ENCODE peak calls at places on chromosomes 1 and 21, in ten cellular contexts. R is heart right ventricle, Q is Calu3, P is heart left ventricle, C is fibroblast of mammary gland, W is WTC11, G is colonic mucosa, D is OCI-LY7, O is progenitor cell of endocrine pancreas, L is psoas muscle. V is an unnamed sample.

GRCh38 chr1:230867903-230868735 is at the start of gene C1orf198:
- DNase-seq in R (peak), Q (peak), P (peak), C (no peak), W (peak), G (peak), D (peak), O (peak), L (peak), V (peak)

GRCh38 chr21:31888936-31889371 is 16.1 kb downstream of the HUNK start:
- DNase-seq in R (no peak), Q (peak), P (no peak), C (no peak), W (no peak), G (no peak), D (no peak), O (no peak), L (no peak), V (no peak)

GRCh38 chr1:47333578-47333921 is at the start of gene CMPK1:
- DNase-seq in R (peak), Q (peak), P (peak), C (peak), W (peak), G (peak), D (peak), O (no peak), L (peak), V (peak)

GRCh38 chr1:156691216-156691615 is 14.0 kb upstream of the NES start:
- DNase-seq in R (no peak), Q (no peak), P (no peak), C (no peak), W (no peak), G (no peak), D (no peak), O (no peak), L (no peak), V (no peak)

GRCh38 chr1:10754571-10755329 is 41.7 kb downstream of the CASZ1 start:
- DNase-seq in R (no peak), Q (no peak), P (no peak), C (no peak), W (no peak), G (no peak), D (no peak), O (no peak), L (no peak), V (no peak)

GRCh38 chr1:218945050-218945449 is 228.6 kb upstream of the LYPLAL1 start:
- DNase-seq in R (no peak), Q (no peak), P (no peak), C (peak), W (no peak), G (no peak), D (no peak), O (no peak), L (no peak), V (no peak)

GRCh38 chr21:44265734-44266270 is 4.1 kb upstream of the DNMT3L start:
- DNase-seq in R (no peak), Q (no peak), P (no peak), C (no peak), W (no peak), G (no peak), D (no peak), O (no peak), L (peak), V (no peak)

GRCh38 chr1:12434174-12434573 is 183.8 kb downstream of the DHRS3 start:
- DNase-seq in R (no peak), Q (no peak), P (no peak), C (peak), W (no peak), G (no peak), D (no peak), O (no peak), L (no peak), V (no peak)

GRCh38 chr1:50416553-50417453 is 6.4 kb downstream of the DMRTA2 start:
- DNase-seq in R (no peak), Q (no peak), P (no peak), C (no peak), W (peak), G (no peak), D (no peak), O (no peak), L (no peak), V (no peak)

GRCh38 chr1:86487131-86487804 is 18.5 kb downstream of the CLCA1 start:
- DNase-seq in R (peak), Q (no peak), P (peak), C (peak), W (no peak), G (no peak), D (no peak), O (no peak), L (peak), V (peak)

GRCh38 chr1:57897581-57897980 is 473.7 kb upstream of the DAB1 start:
- DNase-seq in R (no peak), Q (no peak), P (no peak), C (no peak), W (no peak), G (no peak), D (no peak), O (no peak), L (no peak), V (no peak)

GRCh38 chr21:42849759-42850412 is 29.5 kb downstream of the WDR4 start:
- DNase-seq in R (no peak), Q (no peak), P (no peak), C (no peak), W (no peak), G (no peak), D (no peak), O (no peak), L (no peak), V (no peak)

GRCh38 chr1:21680381-21680780 is 11.2 kb upstream of the RAP1GAP start:
- DNase-seq in R (no peak), Q (no peak), P (no peak), C (no peak), W (no peak), G (no peak), D (no peak), O (no peak), L (no peak), V (no peak)

GRCh38 chr1:220487297-220487820 is 40.6 kb upstream of the MARK1 start:
- DNase-seq in R (no peak), Q (peak), P (no peak), C (peak), W (no peak), G (peak), D (no peak), O (no peak), L (no peak), V (no peak)

GRCh38 chr1:29706936-29707335 is 470.6 kb downstream of the PTPRU start:
- DNase-seq in R (no peak), Q (peak), P (no peak), C (peak), W (peak), G (no peak), D (peak), O (peak), L (peak), V (no peak)

GRCh38 chr1:11645670-11646265 is 8.5 kb downstream of the FBXO2 start:
- DNase-seq in R (peak), Q (peak), P (peak), C (peak), W (peak), G (peak), D (peak), O (peak), L (peak), V (peak)

GRCh38 chr1:2396476-2396875 is 4.8 kb downstream of the RER1 start:
- DNase-seq in R (no peak), Q (no peak), P (no peak), C (no peak), W (no peak), G (no peak), D (no peak), O (no peak), L (no peak), V (no peak)

GRCh38 chr1:78760858-78761257 is 111.2 kb downstream of the IFI44 start:
- DNase-seq in R (no peak), Q (no peak), P (no peak), C (no peak), W (no peak), G (no peak), D (no peak), O (no peak), L (no peak), V (no peak)

GRCh38 chr21:36135391-36136094 is 664 bp downstream of the CBR3 start:
- DNase-seq in R (peak), Q (peak), P (peak), C (peak), W (peak), G (peak), D (peak), O (no peak), L (peak), V (peak)

GRCh38 chr1:1360511-1361169 is 2.3 kb upstream of the MXRA8 start:
- DNase-seq in R (peak), Q (no peak), P (peak), C (peak), W (peak), G (peak), D (no peak), O (peak), L (peak), V (peak)

GRCh38 chr1:24233684-24234600 is 46.9 kb upstream of the IFNLR1 start:
- DNase-seq in R (no peak), Q (no peak), P (no peak), C (peak), W (no peak), G (no peak), D (no peak), O (no peak), L (no peak), V (no peak)

GRCh38 chr1:184075040-184076029 is 23.8 kb downstream of the TSEN15 start:
- DNase-seq in R (no peak), Q (peak), P (peak), C (peak), W (no peak), G (peak), D (peak), O (no peak), L (no peak), V (peak)

GRCh38 chr1:67652800-67653199 is 32.2 kb upstream of the GADD45A start:
- DNase-seq in R (no peak), Q (no peak), P (no peak), C (peak), W (no peak), G (no peak), D (no peak), O (no peak), L (peak), V (peak)

GRCh38 chr1:7680791-7681165 is 90.3 kb upstream of the VAMP3 start:
- DNase-seq in R (no peak), Q (no peak), P (no peak), C (no peak), W (peak), G (peak), D (no peak), O (no peak), L (no peak), V (no peak)

GRCh38 chr1:87899746-87900145 is 571.1 kb downstream of the LMO4 start:
- DNase-seq in R (no peak), Q (no peak), P (no peak), C (no peak), W (no peak), G (no peak), D (no peak), O (no peak), L (no peak), V (no peak)

GRCh38 chr1:67830226-67830625 is 3.0 kb downstream of the GNG12 start:
- DNase-seq in R (no peak), Q (no peak), P (no peak), C (peak), W (no peak), G (no peak), D (no peak), O (no peak), L (no peak), V (no peak)

GRCh38 chr1:161216945-161217712 is 2.0 kb downstream of the FCER1G start:
- DNase-seq in R (no peak), Q (no peak), P (no peak), C (peak), W (no peak), G (no peak), D (peak), O (no peak), L (no peak), V (no peak)

GRCh38 chr1:21916447-21917240 is 20.5 kb downstream of the HSPG2 start:
- DNase-seq in R (no peak), Q (no peak), P (no peak), C (no peak), W (no peak), G (no peak), D (no peak), O (no peak), L (no peak), V (no peak)

GRCh38 chr1:67274623-67275325 is 32.9 kb upstream of the IL12RB2 start:
- DNase-seq in R (no peak), Q (no peak), P (no peak), C (no peak), W (no peak), G (no peak), D (no peak), O (no peak), L (no peak), V (no peak)

GRCh38 chr1:25893072-25893604 is 13.1 kb downstream of the STMN1 start:
- DNase-seq in R (no peak), Q (no peak), P (no peak), C (no peak), W (no peak), G (no peak), D (no peak), O (no peak), L (no peak), V (no peak)

GRCh38 chr1:199545780-199546179 is 481.7 kb upstream of the NR5A2 start:
- DNase-seq in R (no peak), Q (peak), P (no peak), C (peak), W (peak), G (no peak), D (peak), O (no peak), L (no peak), V (no peak)

GRCh38 chr1:173411835-173412742 is 65.0 kb upstream of the PRDX6 start:
- DNase-seq in R (no peak), Q (no peak), P (no peak), C (peak), W (no peak), G (no peak), D (peak), O (no peak), L (no peak), V (no peak)

GRCh38 chr1:244104309-244105060 is 53.4 kb downstream of the ZBTB18 start:
- DNase-seq in R (no peak), Q (peak), P (no peak), C (peak), W (no peak), G (no peak), D (no peak), O (no peak), L (no peak), V (no peak)

GRCh38 chr1:151710187-151710586 is 6.4 kb downstream of the CELF3 start:
- DNase-seq in R (no peak), Q (peak), P (no peak), C (peak), W (peak), G (no peak), D (peak), O (no peak), L (no peak), V (no peak)

GRCh38 chr1:147073062-147073432 is 99.2 kb downstream of the PRKAB2 start:
- DNase-seq in R (no peak), Q (no peak), P (no peak), C (no peak), W (peak), G (no peak), D (no peak), O (no peak), L (no peak), V (no peak)

GRCh38 chr1:36553591-36554417 is 71.1 kb upstream of the CSF3R start:
- DNase-seq in R (peak), Q (peak), P (peak), C (peak), W (peak), G (peak), D (peak), O (peak), L (peak), V (no peak)

GRCh38 chr1:2348346-2349275 is 42.7 kb downstream of the MORN1 start:
- DNase-seq in R (peak), Q (no peak), P (no peak), C (no peak), W (no peak), G (no peak), D (no peak), O (no peak), L (peak), V (no peak)

GRCh38 chr1:55088413-55088812 is 49.1 kb downstream of the PCSK9 start:
- DNase-seq in R (no peak), Q (no peak), P (no peak), C (no peak), W (no peak), G (no peak), D (no peak), O (no peak), L (no peak), V (no peak)

GRCh38 chr1:214503553-214503952 is 47.8 kb downstream of the PTPN14 start:
- DNase-seq in R (no peak), Q (no peak), P (no peak), C (peak), W (no peak), G (no peak), D (no peak), O (no peak), L (no peak), V (no peak)

GRCh38 chr1:182835811-182836210 is 3.3 kb upstream of the DHX9 start:
- DNase-seq in R (no peak), Q (no peak), P (no peak), C (no peak), W (no peak), G (no peak), D (no peak), O (no peak), L (no peak), V (no peak)

GRCh38 chr1:182842265-182842664 is 3.1 kb downstream of the DHX9 start:
- DNase-seq in R (no peak), Q (no peak), P (no peak), C (no peak), W (no peak), G (no peak), D (no peak), O (no peak), L (no peak), V (no peak)

GRCh38 chr1:182841368-182841988 is 2.3 kb downstream of the DHX9 start:
- DNase-seq in R (no peak), Q (peak), P (no peak), C (peak), W (no peak), G (no peak), D (peak), O (no peak), L (no peak), V (no peak)

GRCh38 chr1:182845379-182845778 is 6.2 kb downstream of the DHX9 start:
- DNase-seq in R (no peak), Q (no peak), P (no peak), C (no peak), W (no peak), G (no peak), D (no peak), O (no peak), L (no peak), V (no peak)

DNA sequence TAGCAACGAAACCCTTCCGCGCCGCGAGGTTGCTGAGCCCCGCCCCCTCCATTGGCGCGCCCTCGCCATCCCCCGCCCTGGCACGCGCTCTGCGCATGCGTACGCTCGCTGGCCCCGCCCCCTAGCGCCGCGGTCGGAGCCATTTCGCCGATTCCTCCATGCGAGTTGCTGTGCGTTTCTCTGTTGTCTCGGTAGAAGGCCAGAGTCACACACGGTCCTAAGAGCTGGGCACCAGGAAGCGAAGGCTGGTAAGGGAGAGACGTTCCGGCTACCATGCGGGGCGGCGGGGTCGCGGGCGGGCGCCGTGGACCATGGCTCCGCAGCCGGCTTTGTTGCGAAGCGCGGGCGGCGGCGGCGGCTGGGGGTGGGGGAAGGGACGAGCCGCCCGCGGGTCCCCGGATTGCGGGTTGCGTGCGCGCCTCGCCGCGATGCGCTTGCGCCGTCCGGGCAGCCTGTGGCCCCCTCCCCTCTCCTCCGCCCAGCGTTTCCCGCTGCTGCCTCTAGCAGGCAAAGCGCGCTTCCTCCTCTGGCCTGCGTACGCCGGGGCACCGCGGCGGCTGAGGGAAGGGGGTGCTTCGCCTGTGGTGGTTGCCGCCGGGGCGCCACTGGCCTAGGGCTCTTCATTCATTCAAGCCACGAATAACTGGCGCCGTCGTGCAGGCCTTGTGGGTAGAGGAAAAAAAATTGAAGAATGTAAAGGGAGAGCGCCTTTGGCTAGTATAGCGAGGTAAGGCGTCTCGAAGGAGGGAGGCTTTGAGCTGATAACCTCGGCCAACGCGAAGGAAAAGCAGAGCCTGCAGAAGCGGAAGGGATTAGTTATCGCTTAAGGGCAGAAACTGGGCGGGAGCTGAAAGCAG is at the start of gene DHX9:
- DNase-seq in R (peak), Q (peak), P (peak), C (peak), W (peak), G (peak), D (peak), O (peak), L (peak), V (peak)
- TF ChIP-seq CTCF in R (no peak), Q (peak), P (peak), C (no peak), W (no peak), G (no peak), D (peak), O (peak), L (peak), V (peak)

DNA sequence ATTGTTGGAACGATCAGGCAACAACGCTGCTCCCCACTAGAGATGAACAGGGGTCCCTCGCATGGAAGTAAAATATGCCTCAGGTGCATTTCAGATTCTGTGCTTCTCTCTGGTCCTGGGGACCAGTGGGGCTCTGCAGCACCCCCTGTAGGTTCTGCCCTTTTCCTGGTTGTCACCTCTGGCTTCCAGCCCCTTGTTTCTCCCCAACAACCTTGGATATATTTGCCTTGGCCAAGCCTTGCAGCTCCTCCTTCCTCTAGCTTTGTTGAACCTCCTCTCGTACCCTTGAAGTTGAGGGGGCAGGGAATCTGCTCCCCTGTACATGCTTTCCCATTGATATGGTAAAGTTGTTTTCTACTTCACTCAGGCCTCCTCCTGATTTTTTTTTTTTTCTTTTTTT is 5.4 kb upstream of the RGSL1 start:
- DNase-seq in R (no peak), Q (no peak), P (no peak), C (no peak), W (peak), G (no peak), D (no peak), O (no peak), L (no peak), V (no peak)
- TF ChIP-seq CTCF in R (no peak), Q (no peak), P (no peak), C (peak), W (no peak), G (no peak), D (peak), O (no peak), L (no peak), V (no peak)

GRCh38 chr1:152743371-152744145 is 14.3 kb upstream of the KPRP start:
- DNase-seq in R (no peak), Q (no peak), P (no peak), C (peak), W (no peak), G (no peak), D (no peak), O (no peak), L (no peak), V (no peak)

GRCh38 chr1:152745765-152746444 is 11.9 kb upstream of the KPRP start:
- DNase-seq in R (no peak), Q (no peak), P (no peak), C (no peak), W (no peak), G (no peak), D (no peak), O (no peak), L (no peak), V (no peak)

GRCh38 chr1:152747831-152748230 is 10.0 kb upstream of the KPRP start:
- DNase-seq in R (no peak), Q (no peak), P (no peak), C (peak), W (no peak), G (no peak), D (no peak), O (no peak), L (no peak), V (no peak)

GRCh38 chr1:152741656-152742055 is 16.2 kb upstream of the KPRP start:
- DNase-seq in R (no peak), Q (no peak), P (no peak), C (peak), W (no peak), G (no peak), D (no peak), O (no peak), L (no peak), V (no peak)

GRCh38 chr1:152745289-152745704 is 12.5 kb upstream of the KPRP start:
- DNase-seq in R (no peak), Q (peak), P (no peak), C (peak), W (no peak), G (no peak), D (peak), O (no peak), L (no peak), V (no peak)
- TF ChIP-seq CTCF in R (no peak), Q (no peak), P (no peak), C (peak), W (no peak), G (no peak), D (peak), O (no peak), L (no peak), V (no peak)

GRCh38 chr1:89524369-89525168 is at the start of gene LRRC8B:
- DNase-seq in R (peak), Q (peak), P (peak), C (peak), W (peak), G (peak), D (peak), O (peak), L (peak), V (peak)
- TF ChIP-seq CTCF in R (no peak), Q (no peak), P (no peak), C (no peak), W (no peak), G (no peak), D (no peak), O (no peak), L (no peak), V (no peak)

V was measured in uterus.